ENCODE peak calls at places on chromosomes 5 and 9, in five cellular contexts. One of them, this sample, is unnamed.

GRCh38 chr5:147417133-147417813 is 92.6 kb downstream of the DPYSL3 start:
- DNase-seq in neural progenitor cell: no peak
- DNase-seq in DND-41: no peak
- DNase-seq in HCT116: no peak
- DNase-seq in fibroblast of lung: peak; percentile 97
- DNase-seq in this sample: no peak

GRCh38 chr5:179339081-179339480 is 6.2 kb downstream of the ADAMTS2 start:
- DNase-seq in neural progenitor cell: no peak
- DNase-seq in DND-41: no peak
- DNase-seq in HCT116: no peak
- DNase-seq in fibroblast of lung: no peak
- DNase-seq in this sample: peak; percentile 18

GRCh38 chr9:133999866-134000265 is 7.7 kb upstream of the VAV2 start:
- DNase-seq in neural progenitor cell: no peak
- DNase-seq in DND-41: no peak
- DNase-seq in HCT116: no peak
- DNase-seq in fibroblast of lung: peak; percentile 35
- DNase-seq in this sample: peak; percentile 42

GRCh38 chr9:133715866-133716563 is 22.1 kb downstream of the SARDH start:
- DNase-seq in neural progenitor cell: peak; percentile 59
- DNase-seq in DND-41: peak; percentile 45
- DNase-seq in HCT116: no peak
- DNase-seq in fibroblast of lung: peak; percentile 36
- DNase-seq in this sample: peak; percentile 79

GRCh38 chr5:1152771-1153282 is 41.0 kb upstream of the SLC12A7 start:
- DNase-seq in neural progenitor cell: peak; percentile 38
- DNase-seq in DND-41: no peak
- DNase-seq in HCT116: no peak
- DNase-seq in fibroblast of lung: no peak
- DNase-seq in this sample: no peak

GRCh38 chr9:86175743-86176456 is 76.5 kb upstream of the GOLM1 start:
- DNase-seq in neural progenitor cell: no peak
- DNase-seq in DND-41: no peak
- DNase-seq in HCT116: no peak
- DNase-seq in fibroblast of lung: no peak
- DNase-seq in this sample: no peak

GRCh38 chr5:168409601-168410458 is 76.4 kb upstream of the RARS1 start:
- DNase-seq in neural progenitor cell: no peak
- DNase-seq in DND-41: no peak
- DNase-seq in HCT116: peak; percentile 81
- DNase-seq in fibroblast of lung: peak; percentile 91
- DNase-seq in this sample: no peak

GRCh38 chr5:149677721-149678120 is 52.4 kb upstream of the PPARGC1B start:
- DNase-seq in neural progenitor cell: no peak
- DNase-seq in DND-41: no peak
- DNase-seq in HCT116: no peak
- DNase-seq in fibroblast of lung: no peak
- DNase-seq in this sample: no peak

GRCh38 chr5:175690025-175690424 is 32.2 kb downstream of the HRH2 start:
- DNase-seq in neural progenitor cell: no peak
- DNase-seq in DND-41: no peak
- DNase-seq in HCT116: no peak
- DNase-seq in fibroblast of lung: no peak
- DNase-seq in this sample: peak; percentile 52

GRCh38 chr5:156396063-156396829 is 69.3 kb downstream of the SGCD start:
- DNase-seq in neural progenitor cell: no peak
- DNase-seq in DND-41: no peak
- DNase-seq in HCT116: no peak
- DNase-seq in fibroblast of lung: no peak
- DNase-seq in this sample: no peak

GRCh38 chr5:146828385-146828784 is 50.2 kb downstream of the PPP2R2B start:
- DNase-seq in neural progenitor cell: no peak
- DNase-seq in DND-41: no peak
- DNase-seq in HCT116: no peak
- DNase-seq in fibroblast of lung: peak; percentile 78
- DNase-seq in this sample: no peak

GRCh38 chr5:152329191-152329590 is 75.9 kb downstream of the NMUR2 start:
- DNase-seq in neural progenitor cell: no peak
- DNase-seq in DND-41: no peak
- DNase-seq in HCT116: no peak
- DNase-seq in fibroblast of lung: no peak
- DNase-seq in this sample: no peak

DNA sequence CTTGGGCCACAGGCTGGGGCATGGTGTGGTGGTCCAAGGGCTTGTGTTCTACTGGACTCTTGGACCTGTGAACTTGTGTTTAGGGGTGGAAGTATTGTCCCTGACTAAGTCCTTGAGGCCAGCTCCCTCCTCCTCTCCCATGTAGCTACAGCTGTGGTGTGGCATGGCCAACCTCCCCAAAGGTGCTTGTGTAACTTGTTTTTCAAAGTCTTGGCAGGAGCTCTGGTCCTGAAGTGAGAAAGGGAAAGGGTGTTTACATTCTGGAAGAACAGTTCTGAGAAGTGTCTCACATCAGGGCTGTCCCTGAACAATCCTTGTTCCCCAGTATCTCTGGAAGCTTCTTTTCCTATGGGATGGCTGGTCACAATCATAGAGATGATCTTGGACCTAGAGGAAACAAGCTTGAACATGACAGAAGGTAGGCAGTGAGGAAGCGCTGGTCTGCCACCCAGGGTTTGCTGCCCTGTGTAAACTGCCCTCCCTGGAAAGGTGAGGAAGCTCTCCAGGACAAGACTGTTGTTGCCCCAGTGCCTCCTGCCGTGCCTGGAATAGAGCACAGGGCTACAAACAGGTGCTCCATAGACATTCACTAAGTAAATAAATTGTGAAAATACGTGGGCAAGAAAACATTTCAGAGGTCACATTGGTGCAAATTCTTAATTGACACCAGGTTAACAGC is 64.6 kb upstream of the KLF9 start:
- DNase-seq in neural progenitor cell: no peak
- DNase-seq in DND-41: no peak
- DNase-seq in HCT116: no peak
- DNase-seq in fibroblast of lung: peak; percentile 18
- DNase-seq in this sample: no peak
- H3K36me3 ChIP-seq in neural progenitor cell: no peaks in the 10 kb centered on the region
- H3K36me3 ChIP-seq in DND-41: no peaks in the 10 kb centered on the region
- H3K36me3 ChIP-seq in HCT116: no peaks in the 10 kb centered on the region
- H3K36me3 ChIP-seq in fibroblast of lung: no peaks in the 10 kb centered on the region
- H3K36me3 ChIP-seq in this sample: no peaks in the 10 kb centered on the region

GRCh38 chr5:157948738-157949410 is 89.9 kb upstream of the CLINT1 start:
- DNase-seq in neural progenitor cell: peak; percentile 92
- DNase-seq in DND-41: peak; percentile 90
- DNase-seq in HCT116: peak; percentile 83
- DNase-seq in fibroblast of lung: peak; percentile 90
- DNase-seq in this sample: peak; percentile 94
- H3K9ac ChIP-seq in neural progenitor cell: no peak overlapping the region
- H3K9ac ChIP-seq in DND-41: peak overlapping the region; percentile 31
- H3K9ac ChIP-seq in HCT116: no peak overlapping the region
- H3K9ac ChIP-seq in fibroblast of lung: no peak overlapping the region
- H3K9ac ChIP-seq in this sample: peak overlapping the region; percentile 28

GRCh38 chr9:18925880-18926279 is 107.1 kb downstream of the SAXO1 start:
- DNase-seq in neural progenitor cell: no peak
- DNase-seq in DND-41: no peak
- DNase-seq in HCT116: no peak
- DNase-seq in fibroblast of lung: no peak
- DNase-seq in this sample: no peak
- TF ChIP-seq CTCF in neural progenitor cell: no peak
- TF ChIP-seq CTCF in DND-41: no peak
- TF ChIP-seq CTCF in HCT116: no peak
- TF ChIP-seq CTCF in fibroblast of lung: no peak
- TF ChIP-seq CTCF in this sample: no peak

GRCh38 chr5:36193746-36194145 is 41.8 kb downstream of the SKP2 start:
- DNase-seq in neural progenitor cell: no peak
- DNase-seq in DND-41: no peak
- DNase-seq in HCT116: no peak
- DNase-seq in fibroblast of lung: no peak
- DNase-seq in this sample: no peak

GRCh38 chr5:36200513-36200912 is 41.2 kb downstream of the NADK2 start:
- DNase-seq in neural progenitor cell: no peak
- DNase-seq in DND-41: no peak
- DNase-seq in HCT116: no peak
- DNase-seq in fibroblast of lung: peak; percentile 80
- DNase-seq in this sample: no peak

GRCh38 chr5:36202521-36202961 is 39.2 kb downstream of the NADK2 start:
- DNase-seq in neural progenitor cell: no peak
- DNase-seq in DND-41: no peak
- DNase-seq in HCT116: no peak
- DNase-seq in fibroblast of lung: peak; percentile 85
- DNase-seq in this sample: no peak

GRCh38 chr5:36199620-36200019 is 42.1 kb downstream of the NADK2 start:
- DNase-seq in neural progenitor cell: no peak
- DNase-seq in DND-41: no peak
- DNase-seq in HCT116: no peak
- DNase-seq in fibroblast of lung: peak; percentile 82
- DNase-seq in this sample: no peak

GRCh38 chr5:36198281-36198680 is 43.4 kb downstream of the NADK2 start:
- DNase-seq in neural progenitor cell: no peak
- DNase-seq in DND-41: no peak
- DNase-seq in HCT116: no peak
- DNase-seq in fibroblast of lung: peak; percentile 25
- DNase-seq in this sample: no peak
- H3K36me3 ChIP-seq in neural progenitor cell: peaks cover 5% of the 10 kb centered on the region
- H3K36me3 ChIP-seq in DND-41: peaks cover 77% of the 10 kb centered on the region
- H3K36me3 ChIP-seq in HCT116: peaks cover 4% of the 10 kb centered on the region
- H3K36me3 ChIP-seq in fibroblast of lung: peaks cover 3% of the 10 kb centered on the region
- H3K36me3 ChIP-seq in this sample: peaks cover 14% of the 10 kb centered on the region

GRCh38 chr9:37410969-37411785 is 11.3 kb upstream of the GRHPR start:
- DNase-seq in neural progenitor cell: peak; percentile 36
- DNase-seq in DND-41: no peak
- DNase-seq in HCT116: no peak
- DNase-seq in fibroblast of lung: no peak
- DNase-seq in this sample: no peak

GRCh38 chr9:37414503-37414943 is 8.0 kb upstream of the GRHPR start:
- DNase-seq in neural progenitor cell: peak; percentile 23
- DNase-seq in DND-41: no peak
- DNase-seq in HCT116: no peak
- DNase-seq in fibroblast of lung: no peak
- DNase-seq in this sample: no peak

GRCh38 chr9:37413311-37413710 is 9.2 kb upstream of the GRHPR start:
- DNase-seq in neural progenitor cell: no peak
- DNase-seq in DND-41: no peak
- DNase-seq in HCT116: no peak
- DNase-seq in fibroblast of lung: no peak
- DNase-seq in this sample: no peak

GRCh38 chr9:37410354-37410861 is 12.1 kb upstream of the GRHPR start:
- DNase-seq in neural progenitor cell: no peak
- DNase-seq in DND-41: no peak
- DNase-seq in HCT116: no peak
- DNase-seq in fibroblast of lung: no peak
- DNase-seq in this sample: no peak

GRCh38 chr9:37412431-37413151 is 9.9 kb upstream of the GRHPR start:
- DNase-seq in neural progenitor cell: peak; percentile 58
- DNase-seq in DND-41: no peak
- DNase-seq in HCT116: no peak
- DNase-seq in fibroblast of lung: peak; percentile 47
- DNase-seq in this sample: no peak
- H3K9ac ChIP-seq in neural progenitor cell: no peak overlapping the region
- H3K9ac ChIP-seq in DND-41: no peak overlapping the region
- H3K9ac ChIP-seq in HCT116: no peak overlapping the region
- H3K9ac ChIP-seq in fibroblast of lung: no peak overlapping the region
- H3K9ac ChIP-seq in this sample: no peak overlapping the region

GRCh38 chr5:172984244-172984953 is 828 bp downstream of the ATP6V0E1 start:
- DNase-seq in neural progenitor cell: peak; percentile 86
- DNase-seq in DND-41: peak; percentile 75
- DNase-seq in HCT116: peak; percentile 45
- DNase-seq in fibroblast of lung: peak; percentile 92
- DNase-seq in this sample: peak; percentile 88
- TF ChIP-seq CTCF in neural progenitor cell: peak; percentile 55
- TF ChIP-seq CTCF in DND-41: peak; percentile 63
- TF ChIP-seq CTCF in HCT116: peak; percentile 51
- TF ChIP-seq CTCF in fibroblast of lung: peak; percentile 66
- TF ChIP-seq CTCF in this sample: peak; percentile 38

This sample was measured in kidney.